ENCODE peak calls at places on chromosome 13, in seven cellular contexts. W is KBM-7, S is dermis blood vessel endothelial cell, P is AG09319, E is GM04503, O is heart left ventricle, F is amniotic stem cell. N is an unnamed sample.

GRCh38 chr13:50893211-50893852 is 16.3 kb upstream of the RNASEH2B start:
- DNase-seq in F (no peak), W (peak), S (no peak), O (no peak), P (no peak), E (peak), N (peak)

GRCh38 chr13:39604736-39605135 is 1.7 kb upstream of the LHFPL6 start:
- DNase-seq in F (no peak), O (no peak), E (no peak), P (no peak), S (no peak), W (no peak), N (no peak)

GRCh38 chr13:112592647-112593046 is 4.7 kb upstream of the TUBGCP3 start:
- DNase-seq in F (no peak), P (no peak), S (no peak), E (no peak), O (no peak), W (no peak), N (no peak)

GRCh38 chr13:29923554-29924481 is 73.4 kb upstream of the UBL3 start:
- DNase-seq in W (peak), P (peak), E (peak), O (peak), F (peak), S (peak), N (no peak)

GRCh38 chr13:87671824-87672603 is 843 bp downstream of the SLITRK5 start:
- DNase-seq in O (no peak), E (no peak), S (no peak), W (peak), P (no peak), F (no peak), N (no peak)

GRCh38 chr13:50415428-50415827 is 400.2 kb downstream of the KCNRG start:
- DNase-seq in P (no peak), F (no peak), E (no peak), S (no peak), W (no peak), O (no peak), N (no peak)

GRCh38 chr13:36998624-36999041 is 507 bp downstream of the ALG5 start:
- DNase-seq in F (no peak), S (peak), E (no peak), W (peak), O (no peak), P (no peak), N (no peak)

GRCh38 chr13:24984134-24984533 is 111.8 kb upstream of the PABPC3 start:
- DNase-seq in S (no peak), O (no peak), E (no peak), F (no peak), W (no peak), P (no peak), N (no peak)

GRCh38 chr13:27523345-27524073 is 73.1 kb upstream of the MTIF3 start:
- DNase-seq in W (peak), O (no peak), P (no peak), F (no peak), S (no peak), E (no peak), N (peak)